ENCODE peak calls at places on chromosomes 6 and 20, in five cellular contexts. M is HepG2, C is GM12878, X is K562, S is H1. O is an unnamed sample. For H4K20me1, the result is how much of the 10 kb centered on the place peaks cover.

GRCh38 chr20:10669843-10670446 is 3.9 kb downstream of the JAG1 start:
- DNase-seq in S (no peak), X (no peak), M (no peak), C (no peak), O (no peak)

GRCh38 chr20:37673429-37673828 is 20.4 kb upstream of the CTNNBL1 start:
- DNase-seq in M (no peak), X (no peak), C (no peak), S (no peak), O (no peak)

GRCh38 chr6:157613011-157613522 is 210.0 kb upstream of the SNX9 start:
- DNase-seq in M (peak), C (no peak), S (no peak), X (peak), O (no peak)

GRCh38 chr20:62616728-62617621 is 25.3 kb upstream of the SLCO4A1 start:
- DNase-seq in C (no peak), X (peak), S (no peak), M (peak), O (peak)

GRCh38 chr6:52666523-52666922 is 4.4 kb upstream of the TMEM14A start:
- DNase-seq in S (no peak), X (no peak), M (no peak), C (no peak), O (no peak)

GRCh38 chr6:47195251-47195650 is 114.5 kb downstream of the TNFRSF21 start:
- DNase-seq in M (no peak), S (no peak), X (no peak), C (no peak), O (peak)

GRCh38 chr20:23082846-23083552 is 3.1 kb downstream of the CD93 start:
- DNase-seq in S (no peak), C (no peak), X (no peak), M (no peak), O (no peak)

GRCh38 chr20:25319241-25320034 is 71.2 kb downstream of the ABHD12 start:
- DNase-seq in S (no peak), X (no peak), C (no peak), M (no peak), O (no peak)

GRCh38 chr6:119319694-119320093 is 29.9 kb downstream of the MAN1A1 start:
- DNase-seq in C (no peak), S (no peak), M (no peak), X (peak), O (no peak)

GRCh38 chr20:36726168-36726567 is 19.7 kb downstream of the NDRG3 start:
- DNase-seq in S (no peak), C (no peak), X (no peak), M (no peak), O (no peak)

GRCh38 chr6:155628315-155628714 is 172.7 kb upstream of the NOX3 start:
- DNase-seq in S (no peak), X (peak), M (no peak), C (peak), O (no peak)

GRCh38 chr20:18031888-18032509 is 25.7 kb downstream of the OVOL2 start:
- DNase-seq in M (no peak), S (no peak), X (no peak), C (no peak), O (no peak)

GRCh38 chr6:31663087-31663960 is 1.5 kb downstream of the GPANK1 start:
- DNase-seq in C (no peak), M (no peak), S (no peak), X (peak), O (no peak)

GRCh38 chr6:105794263-105794662 is 291.9 kb upstream of the PRDM1 start:
- DNase-seq in X (no peak), S (no peak), M (peak), C (no peak), O (no peak)

GRCh38 chr6:13593103-13593502 is 18.7 kb downstream of the SIRT5 start:
- DNase-seq in S (no peak), C (no peak), M (no peak), X (no peak), O (peak)

GRCh38 chr20:37344506-37345338 is 1.2 kb upstream of the SRC start:
- DNase-seq in M (peak), X (no peak), S (no peak), C (no peak), O (peak)

GRCh38 chr6:11771473-11772048 is 7.0 kb downstream of the ADTRP start:
- DNase-seq in M (no peak), X (peak), S (no peak), C (no peak), O (no peak)

GRCh38 chr6:39980839-39981580 is 46.7 kb upstream of the MOCS1 start:
- DNase-seq in S (peak), X (peak), M (peak), C (no peak), O (peak)

GRCh38 chr6:29516108-29516507 is 28.4 kb upstream of the MAS1L start:
- DNase-seq in C (no peak), X (no peak), M (no peak), S (no peak), O (no peak)

GRCh38 chr6:69875715-69876114 is 9.4 kb downstream of the COL19A1 start:
- DNase-seq in M (no peak), X (no peak), C (no peak), S (no peak), O (no peak)

GRCh38 chr6:92132446-92132845 is 1286.9 kb downstream of the EPHA7 start:
- DNase-seq in M (no peak), S (no peak), X (no peak), C (no peak), O (no peak)

GRCh38 chr6:10140824-10141223 is 274.1 kb downstream of the TFAP2A start:
- DNase-seq in M (no peak), X (no peak), S (no peak), C (no peak), O (no peak)

GRCh38 chr20:10316582-10316981 is 98.0 kb downstream of the SNAP25 start:
- DNase-seq in M (peak), C (peak), X (peak), S (no peak), O (no peak)

GRCh38 chr6:148530394-148530923 is 187.8 kb downstream of the SASH1 start:
- DNase-seq in C (no peak), M (no peak), S (no peak), X (peak), O (no peak)

GRCh38 chr20:36002855-36003254 is 34.5 kb downstream of the CNBD2 start:
- DNase-seq in S (no peak), M (no peak), C (no peak), X (no peak), O (no peak)

GRCh38 chr6:89310929-89311328 is 4.2 kb downstream of the GABRR2 start:
- DNase-seq in M (no peak), S (no peak), X (no peak), C (no peak), O (no peak)

GRCh38 chr20:23063573-23063972 is 14.1 kb upstream of the THBD start:
- DNase-seq in C (no peak), S (no peak), M (no peak), X (no peak), O (no peak)

GRCh38 chr6:14848019-14848418 is 397.9 kb upstream of the JARID2 start:
- DNase-seq in M (no peak), S (no peak), X (no peak), C (no peak), O (no peak)

GRCh38 chr20:52049001-52049731 is 142.4 kb downstream of the ZFP64 start:
- DNase-seq in C (no peak), M (no peak), X (no peak), S (no peak), O (no peak)

GRCh38 chr20:34249291-34249690 is 8.1 kb downstream of the ASIP start:
- DNase-seq in C (peak), M (no peak), S (no peak), X (peak), O (no peak)

GRCh38 chr6:10633216-10633615 is 61.2 kb downstream of the C6orf52 start:
- DNase-seq in S (no peak), C (peak), X (peak), M (peak), O (no peak)

GRCh38 chr20:51094221-51094620 is 71.3 kb upstream of the KCNG1 start:
- DNase-seq in C (no peak), S (no peak), X (no peak), M (no peak), O (no peak)

GRCh38 chr6:23784313-23784919 is 341.6 kb upstream of the NRSN1 start:
- DNase-seq in S (no peak), M (no peak), X (no peak), C (no peak), O (no peak)

DNA sequence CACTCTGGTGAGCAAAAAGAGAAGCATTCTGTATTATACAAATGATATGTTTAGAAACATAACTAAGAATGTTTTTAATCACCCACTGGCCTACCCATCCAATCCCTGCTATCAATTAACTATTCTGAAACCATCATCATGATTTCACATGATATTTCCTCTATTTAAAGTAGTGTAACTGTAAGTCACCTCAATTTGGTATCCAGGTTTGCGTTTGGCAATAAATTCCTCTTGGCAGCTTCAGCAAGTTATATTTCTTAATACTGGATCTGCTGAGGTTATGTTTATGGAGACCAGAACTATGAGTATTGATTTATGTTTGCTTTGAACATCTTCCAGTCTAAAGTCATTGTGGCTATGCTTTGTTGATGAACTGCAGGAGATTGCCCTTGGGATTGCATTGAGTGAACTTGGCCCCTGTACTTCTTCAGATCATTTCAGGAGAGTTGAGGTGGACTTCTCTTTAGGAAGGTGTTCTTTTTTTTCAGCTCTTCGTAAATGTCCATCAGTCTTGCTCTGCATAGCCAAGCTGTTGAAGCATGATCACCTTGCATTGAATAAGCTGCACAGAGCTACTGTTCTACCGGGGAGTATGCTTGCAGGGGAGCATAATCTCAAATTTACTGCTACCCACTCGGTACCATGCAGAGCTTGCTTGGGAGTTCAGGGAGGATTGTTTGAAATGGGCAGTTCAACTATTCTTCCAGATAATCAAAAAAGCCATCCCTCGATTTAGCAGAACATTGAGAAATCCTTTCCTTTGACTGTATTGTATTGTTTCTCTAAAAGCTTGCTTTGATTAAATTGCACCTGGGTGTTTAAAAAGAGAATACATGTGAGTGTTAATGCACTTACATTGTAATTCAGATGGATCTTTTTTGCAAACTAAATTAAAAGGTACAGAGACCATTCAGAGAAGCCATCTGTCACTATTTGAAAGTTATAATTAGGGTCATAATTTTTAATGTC is 332.4 kb downstream of the UTRN start:
- DNase-seq in M (no peak), S (no peak), X (no peak), C (no peak), O (no peak)
- TF ChIP-seq USF2 in M (no peak), S (no peak), X (no peak), C (no peak), O (no peak)

DNA sequence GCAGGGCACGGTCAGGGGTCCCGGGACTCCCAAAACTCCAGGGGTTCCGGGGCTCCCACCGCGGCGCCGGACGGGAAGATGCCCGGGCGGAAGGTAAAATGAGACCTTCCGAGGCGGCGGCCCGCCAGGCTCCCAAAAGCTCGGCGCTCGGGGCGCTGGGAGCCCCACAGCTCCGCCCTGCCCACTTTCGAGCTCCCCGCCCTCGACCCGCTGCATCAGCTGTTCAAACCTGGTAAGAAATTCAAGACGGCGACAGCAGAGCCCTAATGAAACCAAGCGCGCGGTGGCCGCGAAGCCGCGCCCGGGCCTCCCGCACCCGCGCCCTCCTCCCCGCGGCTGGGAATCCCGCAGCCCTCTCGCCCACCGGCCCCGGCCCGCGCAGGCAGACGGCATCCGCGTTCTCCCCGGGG is 369 bp downstream of the SLC4A11 start:
- DNase-seq in C (no peak), S (no peak), X (peak), M (no peak), O (no peak)
- TF ChIP-seq GABPA in C (no peak), S (no peak), X (no peak), M (no peak), O (no peak)

GRCh38 chr6:112145080-112145573 is 57.7 kb downstream of the FAM229B start:
- DNase-seq in X (peak), S (peak), C (no peak), M (peak), O (no peak)

GRCh38 chr6:112139052-112139451 is 51.7 kb downstream of the FAM229B start:
- DNase-seq in M (no peak), X (peak), S (no peak), C (no peak), O (no peak)

GRCh38 chr6:112144145-112144926 is 56.9 kb downstream of the FAM229B start:
- DNase-seq in C (no peak), X (peak), M (peak), S (no peak), O (peak)

DNA sequence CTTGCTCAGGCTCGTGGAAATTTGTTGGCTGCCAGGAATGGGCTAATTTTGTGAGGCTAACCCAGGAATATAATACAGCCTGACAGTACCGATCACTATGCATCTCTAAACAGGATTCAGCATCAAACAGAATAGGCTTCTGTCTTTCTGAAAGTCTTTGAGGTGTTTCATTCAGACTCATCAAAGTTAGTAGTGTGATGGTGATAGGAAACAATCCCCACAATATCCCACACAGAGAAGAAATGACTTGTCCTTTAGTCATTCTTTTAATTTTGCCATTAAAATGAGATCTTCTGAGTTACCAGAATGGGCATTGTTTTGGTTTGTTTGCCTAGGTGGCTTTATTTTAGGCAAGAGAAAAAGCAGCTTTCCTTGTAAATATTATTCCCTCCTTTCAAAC is 54.3 kb downstream of the FAM229B start:
- DNase-seq in S (no peak), M (no peak), C (no peak), X (no peak), O (no peak)
- H4K20me1 ChIP-seq in S (under half), M (under half), C (under half), X (under half), O (under half)

GRCh38 chr20:46741924-46742692 is 32.7 kb downstream of the SLC2A10 start:
- DNase-seq in X (no peak), C (no peak), M (no peak), S (no peak), O (no peak)

GRCh38 chr20:46743088-46743487 is 33.6 kb downstream of the SLC2A10 start:
- DNase-seq in C (no peak), X (no peak), M (no peak), S (no peak), O (no peak)

GRCh38 chr20:46749164-46749563 is 39.7 kb downstream of the SLC2A10 start:
- DNase-seq in M (no peak), X (no peak), C (no peak), S (no peak), O (no peak)

GRCh38 chr20:46751856-46752255 is 42.4 kb downstream of the SLC2A10 start:
- DNase-seq in X (peak), C (no peak), S (no peak), M (no peak), O (no peak)

GRCh38 chr20:46746972-46747371 is 37.5 kb downstream of the SLC2A10 start:
- DNase-seq in C (no peak), M (no peak), X (no peak), S (no peak), O (no peak)
- TF ChIP-seq USF2 in C (no peak), M (no peak), X (no peak), S (no peak), O (no peak)

GRCh38 chr6:142187209-142187608 is 40.1 kb downstream of the VTA1 start:
- DNase-seq in S (no peak), M (no peak), C (no peak), X (peak), O (no peak)
- TF ChIP-seq GABPA in S (no peak), M (no peak), C (no peak), X (no peak), O (no peak)

DNA sequence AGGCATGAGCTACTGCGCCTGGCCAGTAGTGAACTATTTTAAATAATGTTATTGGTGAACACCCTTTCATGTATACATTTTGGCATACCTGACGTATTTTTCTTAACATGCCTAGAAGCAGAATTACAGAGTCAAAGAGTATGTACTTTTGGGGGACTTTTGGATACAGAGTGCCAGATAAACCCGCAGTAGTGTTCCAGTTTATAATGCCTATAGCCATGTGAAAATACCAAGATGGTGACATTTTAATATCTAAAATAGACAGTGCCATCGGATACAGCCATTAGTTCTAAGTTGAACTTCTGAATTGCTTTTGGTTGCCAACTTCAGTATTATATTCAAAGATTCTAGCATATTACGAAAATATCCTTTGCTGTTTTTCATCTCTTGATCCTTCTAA is 20.3 kb downstream of the TM9SF4 start:
- DNase-seq in S (no peak), C (no peak), X (no peak), M (no peak), O (no peak)
- H4K20me1 ChIP-seq in S (under half), C (under half), X (under half), M (under half), O (half or more)

DNA sequence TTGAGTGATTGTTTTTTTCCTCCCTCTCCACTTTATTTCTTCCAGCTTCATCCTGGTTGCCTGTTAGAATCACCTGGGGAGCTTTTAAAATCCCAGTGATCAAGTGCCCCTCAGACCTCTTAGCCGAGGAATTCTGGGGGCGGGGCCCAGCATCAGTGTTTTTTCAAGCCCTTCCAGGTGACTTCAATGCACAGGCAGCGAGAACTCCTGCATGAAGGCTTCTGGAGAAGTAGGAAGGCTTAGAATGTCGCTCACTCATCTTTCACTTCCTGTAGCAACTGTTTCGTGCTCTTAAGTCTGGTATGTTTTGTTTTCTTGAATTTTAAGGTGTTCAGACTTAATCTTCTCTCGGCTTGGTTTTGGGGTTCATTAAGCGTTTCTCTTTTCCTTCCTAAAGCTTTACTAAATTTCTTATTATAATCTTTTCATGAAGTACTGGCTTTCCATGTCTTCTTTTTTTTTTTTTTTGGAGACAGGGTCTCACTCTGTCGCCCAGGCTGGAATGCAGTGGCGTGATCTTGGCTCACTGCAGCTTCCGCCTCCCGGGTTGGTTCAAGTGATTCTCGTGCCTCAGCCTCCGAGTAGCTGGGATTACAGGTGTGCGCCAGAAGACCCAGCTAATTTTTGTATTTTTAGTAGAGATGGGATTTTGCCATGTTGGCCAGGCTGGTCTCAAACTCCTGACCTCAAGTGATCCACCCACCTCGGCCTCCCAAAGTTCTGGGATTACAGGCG is 30.9 kb upstream of the TULP1 start:
- DNase-seq in C (no peak), X (no peak), M (no peak), S (peak), O (no peak)
- TF ChIP-seq USF2 in C (no peak), X (no peak), M (no peak), S (no peak), O (no peak)

GRCh38 chr6:48764261-48764660 is 653.3 kb upstream of the PTCHD4 start:
- DNase-seq in S (no peak), C (no peak), X (no peak), M (no peak), O (no peak)

GRCh38 chr6:48766349-48766748 is 655.4 kb upstream of the PTCHD4 start:
- DNase-seq in M (peak), S (no peak), C (no peak), X (no peak), O (no peak)

GRCh38 chr6:48765352-48765961 is 654.5 kb upstream of the PTCHD4 start:
- DNase-seq in M (peak), C (no peak), X (peak), S (peak), O (peak)
- TF ChIP-seq GABPA in M (no peak), C (no peak), X (no peak), S (no peak), O (no peak)